ENCODE peak calls at places on chromosomes 12 and 14, in six cellular contexts. Y is right atrium auricular region, C is pancreas, K is cardiac muscle cell, B is Panc1, J is esophagus squamous epithelium. H is an unnamed sample. For H3K4me1, the result is how much of the 10 kb centered on the place peaks cover.

GRCh38 chr12:34392741-34393085 is 370.4 kb downstream of the ALG10 start:
- DNase-seq in Y (peak), K (no peak), B (no peak), C (no peak), J (no peak), H (no peak)

GRCh38 chr12:28108599-28108998 is 81.7 kb upstream of the CCDC91 start:
- DNase-seq in C (no peak), B (no peak), J (no peak), Y (no peak), K (no peak), H (no peak)

GRCh38 chr14:58713677-58714076 is 75.9 kb downstream of the DACT1 start:
- DNase-seq in Y (no peak), K (no peak), J (no peak), C (no peak), B (no peak), H (no peak)

GRCh38 chr14:95458459-95458858 is 58.0 kb downstream of the SYNE3 start:
- DNase-seq in Y (no peak), J (no peak), K (no peak), B (no peak), C (no peak), H (no peak)

GRCh38 chr12:11601647-11602046 is 47.8 kb upstream of the ETV6 start:
- DNase-seq in Y (no peak), C (no peak), B (no peak), J (no peak), K (no peak), H (no peak)

GRCh38 chr12:39972119-39972518 is 133.8 kb downstream of the SLC2A13 start:
- DNase-seq in Y (no peak), J (no peak), B (no peak), K (no peak), C (no peak), H (no peak)

GRCh38 chr12:108720757-108721514 is 10.4 kb downstream of the CORO1C start:
- DNase-seq in K (no peak), J (no peak), C (no peak), B (no peak), Y (no peak), H (no peak)

GRCh38 chr14:102363182-102363952 is 626 bp downstream of the TECPR2 start:
- DNase-seq in K (no peak), J (no peak), C (no peak), B (no peak), Y (peak), H (no peak)

GRCh38 chr14:101839236-101839635 is 77.7 kb downstream of the PPP2R5C start:
- DNase-seq in Y (no peak), J (no peak), C (no peak), K (no peak), B (no peak), H (no peak)

GRCh38 chr12:115771065-115771464 is 506.4 kb downstream of the MED13L start:
- DNase-seq in C (no peak), K (peak), Y (no peak), J (no peak), B (no peak), H (no peak)

GRCh38 chr14:87434011-87434410 is 559.0 kb downstream of the GALC start:
- DNase-seq in J (no peak), Y (no peak), C (no peak), K (no peak), B (no peak), H (no peak)

GRCh38 chr12:12194206-12194605 is 72.6 kb downstream of the LRP6 start:
- DNase-seq in K (no peak), B (no peak), Y (no peak), C (no peak), J (no peak), H (no peak)

GRCh38 chr12:133203344-133204263 is 22.3 kb downstream of the ZNF268 start:
- DNase-seq in Y (no peak), K (no peak), B (no peak), J (no peak), C (no peak), H (no peak)

GRCh38 chr14:92310776-92311375 is 12.1 kb upstream of the SLC24A4 start:
- DNase-seq in Y (no peak), J (no peak), K (no peak), C (no peak), B (no peak), H (no peak)

GRCh38 chr14:92309968-92310367 is 13.0 kb upstream of the SLC24A4 start:
- DNase-seq in C (no peak), K (no peak), Y (no peak), B (no peak), J (no peak), H (no peak)

GRCh38 chr14:92314182-92314581 is 8.8 kb upstream of the SLC24A4 start:
- DNase-seq in K (no peak), J (no peak), C (no peak), Y (no peak), B (no peak), H (no peak)

GRCh38 chr14:92308676-92309075 is 14.3 kb upstream of the SLC24A4 start:
- DNase-seq in B (no peak), J (no peak), C (no peak), Y (no peak), K (no peak), H (no peak)
- H3K4me1 ChIP-seq in B (under half), J (under half), C (under half), Y (under half), K (under half), H (under half)

DNA sequence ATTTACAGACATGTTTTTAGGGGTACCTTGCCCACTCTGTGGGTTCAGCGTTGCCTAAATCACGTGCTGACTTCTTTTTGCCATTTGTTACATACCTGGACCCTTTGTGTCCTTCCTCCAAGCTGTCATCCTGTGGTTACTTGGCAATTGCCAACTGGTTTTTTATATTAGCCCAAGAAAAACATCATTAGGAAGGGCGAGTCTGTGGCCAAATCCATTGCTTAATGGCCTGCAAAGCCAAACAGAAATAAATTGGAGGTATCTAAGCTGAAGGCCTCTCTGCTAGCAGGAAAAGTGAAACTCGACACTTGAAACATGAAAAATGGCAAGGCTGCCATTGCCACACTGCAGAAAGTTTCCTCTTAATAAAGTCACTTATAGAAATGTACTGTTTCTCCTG is 190.4 kb downstream of the NUAK1 start:
- DNase-seq in B (no peak), J (no peak), C (no peak), K (no peak), Y (no peak), H (no peak)
- H3K27ac ChIP-seq in B (no peak), J (no peak), C (no peak), K (no peak), Y (no peak), H (peak)

DNA sequence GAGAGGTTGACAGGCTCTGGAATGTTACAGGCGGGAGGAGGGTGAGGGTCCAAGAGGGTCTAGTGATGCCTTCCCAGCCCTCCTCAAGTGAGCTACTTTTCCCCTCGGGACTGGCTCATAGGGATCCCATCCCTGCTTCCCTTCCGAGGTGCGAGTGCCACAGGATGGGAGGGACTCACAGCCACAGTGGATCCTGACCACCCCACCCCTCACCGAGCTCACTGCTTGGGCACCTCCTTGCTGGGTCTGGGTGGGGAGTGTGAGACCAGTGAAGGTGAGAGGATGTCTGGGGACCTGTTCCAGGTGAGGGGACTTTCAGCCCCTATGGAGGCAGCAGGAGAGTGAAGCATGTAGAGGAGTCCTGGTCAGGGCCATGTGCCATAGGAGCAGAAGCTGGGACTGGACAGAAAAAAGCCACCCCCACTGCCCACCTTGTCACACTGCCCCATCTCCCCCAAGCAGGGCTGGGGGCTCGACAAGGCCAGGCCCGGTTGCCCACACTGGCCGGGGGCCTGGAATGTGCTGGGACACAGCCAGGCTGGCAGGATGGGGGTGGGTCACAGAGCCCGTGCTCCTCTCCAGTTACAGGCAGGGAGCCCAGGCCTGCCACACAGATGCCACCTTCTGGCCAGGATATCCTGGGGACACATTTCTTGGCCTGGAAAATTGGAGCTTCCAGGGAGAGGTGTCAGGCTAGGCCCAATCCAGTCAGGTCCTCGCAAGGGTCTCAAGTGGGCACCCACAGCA is 1.7 kb upstream of the TNS2 start:
- DNase-seq in C (peak), J (no peak), B (no peak), Y (no peak), K (no peak), H (peak)
- TF ChIP-seq CTCF in C (no peak), J (no peak), B (peak), Y (no peak), K (no peak), H (no peak)

GRCh38 chr12:91272456-91273063 is 89.9 kb upstream of the DCN start:
- DNase-seq in Y (peak), B (no peak), K (no peak), C (peak), J (no peak), H (peak)
- H3K4me1 ChIP-seq in Y (under half), B (under half), K (under half), C (under half), J (under half), H (under half)

DNA sequence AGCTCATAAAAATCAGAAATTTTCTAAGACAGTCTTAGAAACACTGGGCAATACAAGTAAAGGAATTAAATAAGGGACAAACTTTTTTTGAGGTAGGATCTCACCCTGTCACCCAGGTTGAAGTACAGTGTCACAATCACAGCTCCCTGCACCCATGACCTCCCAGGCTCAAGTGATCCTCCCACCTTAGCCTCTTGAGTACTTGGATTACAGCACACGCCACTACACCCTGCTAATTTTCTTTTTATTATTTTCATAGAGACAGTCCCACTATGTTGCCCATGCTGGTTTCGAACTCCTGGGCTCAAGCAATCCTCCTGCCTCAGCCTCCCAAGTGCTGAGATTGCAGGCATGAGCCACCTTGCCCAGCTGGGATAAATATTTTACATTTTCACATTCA is 90.3 kb downstream of the USP15 start:
- DNase-seq in K (no peak), C (no peak), Y (no peak), B (no peak), J (no peak), H (no peak)
- H3K27ac ChIP-seq in K (no peak), C (no peak), Y (no peak), B (no peak), J (no peak), H (no peak)

DNA sequence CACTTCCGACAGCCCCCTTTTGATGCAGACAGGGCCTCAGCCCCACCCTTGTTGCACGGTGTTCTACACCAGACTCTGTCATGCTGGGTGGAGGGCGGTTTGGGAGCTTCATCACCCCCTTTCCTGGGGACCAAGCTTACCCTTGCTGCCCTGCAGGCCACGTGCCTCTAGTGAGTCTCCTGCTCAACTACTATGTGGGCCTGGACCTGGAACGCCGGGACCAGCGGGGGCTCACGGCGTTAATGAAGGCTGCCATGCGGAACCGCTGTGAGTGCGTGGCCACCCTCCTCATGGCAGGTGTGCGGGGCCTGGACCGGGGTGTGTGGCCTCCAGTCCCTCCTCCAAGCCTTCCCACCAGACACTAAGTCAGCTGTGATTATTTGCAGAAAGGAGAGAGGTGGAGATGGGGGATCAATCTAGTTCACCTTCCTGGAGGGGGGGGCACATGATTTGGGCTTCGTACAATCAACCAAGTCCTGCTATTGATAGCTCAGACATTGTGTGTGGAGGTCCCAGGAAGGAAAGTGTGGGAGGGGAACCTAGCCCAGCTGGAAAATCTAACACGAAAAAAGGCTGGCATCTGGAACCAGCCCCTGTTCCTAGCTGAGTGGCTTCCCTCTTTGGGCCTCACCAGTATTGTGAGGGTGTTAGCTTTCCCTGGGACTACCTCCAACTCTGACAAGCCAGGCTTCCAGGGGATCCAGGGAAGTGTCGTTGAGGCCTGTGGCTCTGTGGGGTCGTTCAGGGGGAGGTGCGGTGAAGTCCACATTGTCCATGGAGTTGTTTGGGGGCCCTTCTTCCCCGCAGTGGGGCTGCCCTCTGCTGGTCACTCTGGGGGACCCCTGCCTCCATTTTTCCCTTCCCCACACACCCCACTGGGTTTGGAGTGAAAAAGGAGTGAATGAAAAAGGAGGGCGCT is 1.6 kb downstream of the ANKRD33 start:
- DNase-seq in Y (no peak), C (no peak), K (no peak), B (no peak), J (no peak), H (no peak)
- TF ChIP-seq CTCF in Y (no peak), C (no peak), K (peak), B (no peak), J (no peak), H (peak)

GRCh38 chr14:96727490-96727889 is 69.7 kb upstream of the VRK1 start:
- DNase-seq in J (no peak), C (no peak), K (no peak), B (no peak), Y (no peak), H (no peak)

GRCh38 chr14:96727076-96727475 is 70.1 kb upstream of the VRK1 start:
- DNase-seq in B (no peak), Y (no peak), K (no peak), C (no peak), J (no peak), H (no peak)

GRCh38 chr14:96730386-96730785 is 66.8 kb upstream of the VRK1 start:
- DNase-seq in C (no peak), J (no peak), B (no peak), Y (no peak), K (no peak), H (no peak)

GRCh38 chr14:96725232-96725631 is 72.0 kb upstream of the VRK1 start:
- DNase-seq in C (no peak), Y (no peak), K (no peak), B (no peak), J (no peak), H (no peak)

GRCh38 chr14:96727980-96728717 is 69.0 kb upstream of the VRK1 start:
- DNase-seq in Y (no peak), C (no peak), K (no peak), B (no peak), J (no peak), H (no peak)
- H3K4me1 ChIP-seq in Y (under half), C (under half), K (under half), B (under half), J (under half), H (under half)

GRCh38 chr14:105066285-105067071 is 1.2 kb upstream of the GPR132 start:
- DNase-seq in Y (no peak), K (no peak), B (no peak), C (no peak), J (no peak), H (no peak)
- H3K27ac ChIP-seq in Y (no peak), K (no peak), B (no peak), C (no peak), J (no peak), H (no peak)

DNA sequence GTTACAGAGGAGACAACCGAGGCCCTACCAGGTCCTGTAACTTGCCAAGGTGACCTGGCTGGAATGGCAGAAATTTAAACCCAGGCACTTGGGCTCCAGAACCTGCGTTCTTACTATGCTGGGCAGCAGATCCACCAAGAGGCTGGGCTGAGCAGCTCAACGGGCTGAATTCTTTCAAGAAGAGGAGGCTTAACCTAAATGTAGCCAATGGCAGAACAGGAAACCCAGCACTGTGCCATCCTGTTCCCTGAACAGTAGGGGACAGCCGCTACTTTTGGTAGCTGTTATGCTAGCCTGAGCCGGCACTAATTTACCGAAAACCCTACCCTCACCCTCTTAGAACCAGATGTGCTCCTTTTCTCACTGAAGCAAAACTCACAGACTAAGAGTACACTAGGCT is 86.1 kb downstream of the ACTN1 start:
- DNase-seq in Y (no peak), K (no peak), J (no peak), C (no peak), B (no peak), H (no peak)
- TF ChIP-seq CTCF in Y (no peak), K (no peak), J (no peak), C (no peak), B (no peak), H (no peak)